ENCODE peak calls at places on chromosomes 13 and 19, in six cellular contexts. L, C, N, V, S and R are unnamed samples.

GRCh38 chr13:37878921-37879320 is 9.3 kb upstream of the TRPC4 start:
- DNase-seq in L (no peak), C (no peak), N (no peak), V (no peak), S (no peak), R (no peak)

GRCh38 chr19:37963190-37963947 is 56.4 kb downstream of the SIPA1L3 start:
- DNase-seq in L (peak; percentile 47), C (no peak), N (no peak), V (no peak), S (peak; percentile 43), R (no peak)

GRCh38 chr19:10518444-10519361 is 1.5 kb upstream of the S1PR5 start:
- DNase-seq in L (no peak), C (no peak), N (no peak), V (no peak), S (no peak), R (no peak)

GRCh38 chr13:35891973-35892441 is 239.2 kb downstream of the DCLK1 start:
- DNase-seq in L (peak; percentile 40), C (no peak), N (no peak), V (no peak), S (no peak), R (no peak)

GRCh38 chr13:51412431-51412830 is 40.4 kb downstream of the INTS6 start:
- DNase-seq in L (no peak), C (no peak), N (no peak), V (no peak), S (no peak), R (no peak)

GRCh38 chr19:8988204-8988603 is 22.0 kb downstream of the MUC16 start:
- DNase-seq in L (no peak), C (peak; percentile 77), N (no peak), V (peak; percentile 35), S (no peak), R (peak; percentile 23)

GRCh38 chr19:32771596-32771995 is 52.0 kb downstream of the TDRD12 start:
- DNase-seq in L (no peak), C (no peak), N (no peak), V (no peak), S (no peak), R (no peak)

GRCh38 chr19:33311326-33311682 is 9.0 kb upstream of the CEBPA start:
- DNase-seq in L (no peak), C (no peak), N (no peak), V (no peak), S (no peak), R (no peak)

GRCh38 chr19:20999731-21000352 is 20.6 kb upstream of the ZNF430 start:
- DNase-seq in L (peak; percentile 71), C (peak; percentile 81), N (peak; percentile 91), V (peak; percentile 96), S (peak; percentile 84), R (peak; percentile 99)

GRCh38 chr19:17121736-17122293 is 46.2 kb downstream of the MYO9B start:
- DNase-seq in L (peak; percentile 53), C (peak; percentile 67), N (no peak), V (no peak), S (peak; percentile 41), R (no peak)

GRCh38 chr13:24389506-24389905 is 80.1 kb downstream of the C1QTNF9 start:
- DNase-seq in L (no peak), C (no peak), N (no peak), V (no peak), S (no peak), R (no peak)

GRCh38 chr13:77544365-77544764 is 8.9 kb downstream of the SCEL start:
- DNase-seq in L (no peak), C (no peak), N (no peak), V (no peak), S (peak; percentile 16), R (no peak)

GRCh38 chr13:84433024-84433423 is 550.8 kb upstream of the SLITRK1 start:
- DNase-seq in L (peak; percentile 83), C (no peak), N (no peak), V (no peak), S (peak; percentile 39), R (no peak)

GRCh38 chr19:13212759-13213330 is 62.6 kb downstream of the IER2 start:
- DNase-seq in L (peak; percentile 43), C (peak; percentile 79), N (no peak), V (peak; percentile 84), S (peak; percentile 44), R (peak; percentile 87)

GRCh38 chr13:97855570-97855970 is 97.9 kb upstream of the IPO5 start:
- DNase-seq in L (peak; percentile 86), C (peak; percentile 25), N (peak; percentile 67), V (peak; percentile 46), S (peak; percentile 87), R (peak; percentile 71)

GRCh38 chr13:98315902-98316301 is 138.8 kb upstream of the RNF113B start:
- DNase-seq in L (no peak), C (peak; percentile 32), N (no peak), V (no peak), S (peak; percentile 61), R (no peak)

DNA sequence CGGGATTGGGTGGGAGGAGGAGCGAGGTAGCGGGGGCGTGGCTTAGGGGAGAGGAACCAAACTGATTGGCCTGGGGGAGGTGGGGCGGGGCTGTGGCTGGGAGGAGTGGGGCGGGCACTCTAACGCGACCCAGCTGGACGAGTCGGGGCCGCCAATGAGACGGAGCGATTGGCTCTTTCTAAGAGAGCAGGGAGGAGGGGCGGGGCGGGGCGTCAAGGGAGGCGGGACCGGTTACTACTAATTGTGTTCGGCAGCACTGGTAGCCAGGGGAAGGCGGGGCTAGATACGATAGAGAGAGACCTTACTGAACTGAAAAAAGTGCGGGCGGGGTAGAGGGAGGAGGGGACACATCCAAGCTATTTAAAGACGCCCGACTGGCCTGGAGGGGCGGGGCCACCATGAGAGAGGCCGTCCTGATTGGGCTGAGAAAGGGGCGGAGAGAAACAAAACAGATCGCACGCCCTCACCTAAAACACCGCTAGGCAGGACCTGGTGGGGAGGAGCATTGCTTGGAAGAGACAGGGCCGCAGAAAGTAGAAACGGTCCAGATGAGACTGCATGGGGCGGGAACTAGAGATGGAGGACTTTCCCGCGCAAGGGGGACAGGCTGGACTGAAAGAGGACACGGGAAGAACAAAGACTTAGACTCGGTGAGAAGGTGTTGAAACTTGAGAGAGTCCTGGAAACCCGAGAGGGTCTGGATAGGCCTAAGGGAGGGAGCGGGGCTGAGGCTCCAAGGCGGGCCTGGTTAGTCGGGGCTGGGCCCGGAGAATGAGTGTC is at the start of gene KCNC3:
- DNase-seq in L (peak; percentile 83), C (peak; percentile 99), N (peak; percentile 100), V (peak; percentile 100), S (peak; percentile 82), R (peak; percentile 100)
- H2BK5ac ChIP-seq in L (no peak within 1 kb of the TSS), C (peak within 1 kb of the TSS; percentile 71), N (peak within 1 kb of the TSS; percentile 42), V (no peak within 1 kb of the TSS), S (no peak within 1 kb of the TSS), R (no peak within 1 kb of the TSS)

DNA sequence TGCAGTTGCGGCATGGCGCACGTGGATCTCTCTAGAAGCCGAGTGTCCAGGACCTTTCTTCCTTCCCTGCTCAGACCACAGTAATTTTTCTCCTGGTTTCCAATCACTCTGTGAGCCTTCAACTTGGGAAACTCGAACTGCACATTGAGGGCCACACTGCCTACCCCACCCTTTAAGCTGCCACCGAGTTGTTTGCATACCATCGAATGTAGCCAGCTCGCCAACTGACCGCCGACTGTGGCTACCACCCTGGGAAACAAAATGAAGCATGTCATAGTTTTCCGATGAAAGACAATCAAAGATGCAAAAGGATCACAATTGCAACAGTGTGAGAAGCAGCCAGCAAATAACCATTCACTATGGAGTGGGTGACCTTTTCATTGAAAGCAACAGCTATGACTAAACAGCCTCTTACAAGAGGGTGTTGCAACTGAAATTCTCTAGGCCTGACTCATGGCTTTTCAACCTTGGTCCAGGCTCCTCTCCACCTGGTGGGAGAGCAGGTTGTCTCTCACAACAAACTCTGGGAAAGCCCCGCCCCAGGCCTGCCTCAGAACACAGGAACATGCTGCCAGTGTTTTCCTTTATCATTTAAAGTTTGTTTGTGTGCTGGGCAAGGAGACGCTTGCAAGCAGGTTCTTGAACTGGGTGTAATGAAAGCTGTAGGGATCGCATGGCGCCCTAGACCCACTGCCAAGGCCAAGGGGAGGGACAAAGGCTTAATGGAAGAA is 141.7 kb upstream of the SERP2 start:
- DNase-seq in L (peak; percentile 96), C (peak; percentile 97), N (peak; percentile 9), V (peak; percentile 89), S (peak; percentile 97), R (peak; percentile 97)
- H2BK5ac ChIP-seq in L (peak overlapping the region; percentile 43), C (peak overlapping the region; percentile 29), N (no peak overlapping the region), V (no peak overlapping the region), S (no peak overlapping the region), R (no peak overlapping the region)

GRCh38 chr13:102220681-102221228 is 181.1 kb downstream of the FGF14 start:
- DNase-seq in L (no peak), C (no peak), N (no peak), V (no peak), S (no peak), R (no peak)
- H2BK5ac ChIP-seq in L (no peak overlapping the region), C (no peak overlapping the region), N (no peak overlapping the region), V (no peak overlapping the region), S (no peak overlapping the region), R (no peak overlapping the region)

GRCh38 chr19:3396881-3397265 is 30.5 kb downstream of the NFIC start:
- DNase-seq in L (no peak), C (no peak), N (no peak), V (no peak), S (no peak), R (no peak)

GRCh38 chr19:3398900-3399278 is 32.5 kb downstream of the NFIC start:
- DNase-seq in L (no peak), C (no peak), N (no peak), V (no peak), S (no peak), R (no peak)

GRCh38 chr19:3398114-3398899 is 31.9 kb downstream of the NFIC start:
- DNase-seq in L (peak; percentile 41), C (no peak), N (no peak), V (peak; percentile 51), S (peak; percentile 55), R (peak; percentile 39)

GRCh38 chr19:3401004-3401768 is 34.8 kb downstream of the NFIC start:
- DNase-seq in L (no peak), C (no peak), N (no peak), V (no peak), S (no peak), R (no peak)

GRCh38 chr19:3397266-3398022 is 31.1 kb downstream of the NFIC start:
- DNase-seq in L (no peak), C (no peak), N (no peak), V (peak; percentile 61), S (peak; percentile 42), R (no peak)
- H2BK5ac ChIP-seq in L (peak overlapping the region; percentile 8), C (no peak overlapping the region), N (peak overlapping the region; percentile 7), V (no peak overlapping the region), S (no peak overlapping the region), R (no peak overlapping the region)

GRCh38 chr13:80668452-80668851 is 327.5 kb upstream of the SPRY2 start:
- DNase-seq in L (no peak), C (no peak), N (no peak), V (no peak), S (no peak), R (no peak)
- H2BK5ac ChIP-seq in L (no peak overlapping the region), C (no peak overlapping the region), N (no peak overlapping the region), V (no peak overlapping the region), S (no peak overlapping the region), R (no peak overlapping the region)

DNA sequence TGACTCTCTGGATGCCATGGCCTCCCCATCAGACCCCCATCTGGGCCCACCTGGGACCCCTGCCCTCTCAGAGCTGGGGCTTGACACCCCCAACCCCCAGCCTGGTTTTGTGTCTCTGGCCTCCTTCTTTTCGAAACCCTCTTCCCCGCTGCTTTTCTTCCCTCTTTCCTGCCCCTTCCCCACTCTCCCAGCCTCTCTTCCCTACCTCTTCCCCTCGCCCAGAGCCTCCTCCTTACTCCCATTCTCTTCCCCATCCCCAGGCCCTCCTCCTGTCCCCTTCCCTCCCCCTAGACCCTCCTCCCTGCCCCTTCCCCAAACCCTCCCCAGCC is 2.1 kb downstream of the TNFSF9 start:
- DNase-seq in L (no peak), C (no peak), N (no peak), V (peak; percentile 55), S (no peak), R (peak; percentile 48)
- H2BK5ac ChIP-seq in L (no peak overlapping the region), C (no peak overlapping the region), N (no peak overlapping the region), V (no peak overlapping the region), S (no peak overlapping the region), R (no peak overlapping the region)